ENCODE peak calls at places on chromosomes 16 and 17, in nine cellular contexts. O, E, R, U, X, T, N, I and W are unnamed samples.

GRCh38 chr16:85423631-85424030 is 189.5 kb upstream of the GSE1 start:
- DNase-seq in O (no peak), E (peak; percentile 1), R (no peak), U (peak; percentile 4), X (no peak), T (no peak), N (no peak), I (no peak), W (no peak)

GRCh38 chr16:84284168-84284722 is 10.4 kb upstream of the WFDC1 start:
- DNase-seq in O (peak; percentile 59), E (no peak), R (peak; percentile 59), U (no peak), X (no peak), T (no peak), N (no peak), I (no peak), W (no peak)

GRCh38 chr17:29667969-29668368 is 45.3 kb upstream of the CORO6 start:
- DNase-seq in O (no peak), E (no peak), R (no peak), U (no peak), X (no peak), T (no peak), N (no peak), I (no peak), W (no peak)

GRCh38 chr17:77320501-77321256 is 179.9 kb downstream of the SEC14L1 start:
- DNase-seq in O (peak; percentile 42), E (no peak), R (no peak), U (no peak), X (no peak), T (peak; percentile 60), N (no peak), I (no peak), W (peak; percentile 66)

GRCh38 chr16:74627506-74628220 is 20.7 kb upstream of the GLG1 start:
- DNase-seq in O (no peak), E (no peak), R (no peak), U (no peak), X (no peak), T (peak; percentile 47), N (no peak), I (no peak), W (no peak)

GRCh38 chr16:75591001-75591852 is 25.0 kb downstream of the GABARAPL2 start:
- DNase-seq in O (peak; percentile 83), E (no peak), R (peak; percentile 66), U (no peak), X (no peak), T (peak; percentile 75), N (no peak), I (no peak), W (no peak)

GRCh38 chr17:40554646-40555295 is 10.5 kb downstream of the CCR7 start:
- DNase-seq in O (no peak), E (no peak), R (no peak), U (no peak), X (no peak), T (no peak), N (peak; percentile 37), I (no peak), W (no peak)

GRCh38 chr16:81616321-81617020 is 162.6 kb upstream of the PLCG2 start:
- DNase-seq in O (peak; percentile 88), E (no peak), R (peak; percentile 76), U (peak; percentile 80), X (peak; percentile 16), T (peak; percentile 87), N (no peak), I (no peak), W (peak; percentile 76)

GRCh38 chr16:89529097-89529496 is 20.9 kb downstream of the SPG7 start:
- DNase-seq in O (no peak), E (no peak), R (no peak), U (no peak), X (no peak), T (no peak), N (no peak), I (no peak), W (no peak)

GRCh38 chr16:89522287-89522686 is 14.1 kb downstream of the SPG7 start:
- DNase-seq in O (no peak), E (no peak), R (no peak), U (no peak), X (no peak), T (no peak), N (no peak), I (no peak), W (no peak)

GRCh38 chr16:89530401-89531381 is 22.5 kb downstream of the SPG7 start:
- DNase-seq in O (no peak), E (no peak), R (no peak), U (no peak), X (no peak), T (no peak), N (no peak), I (no peak), W (no peak)

GRCh38 chr16:89523680-89524344 is 15.6 kb downstream of the SPG7 start:
- DNase-seq in O (no peak), E (peak; percentile 58), R (no peak), U (no peak), X (no peak), T (no peak), N (no peak), I (no peak), W (no peak)

DNA sequence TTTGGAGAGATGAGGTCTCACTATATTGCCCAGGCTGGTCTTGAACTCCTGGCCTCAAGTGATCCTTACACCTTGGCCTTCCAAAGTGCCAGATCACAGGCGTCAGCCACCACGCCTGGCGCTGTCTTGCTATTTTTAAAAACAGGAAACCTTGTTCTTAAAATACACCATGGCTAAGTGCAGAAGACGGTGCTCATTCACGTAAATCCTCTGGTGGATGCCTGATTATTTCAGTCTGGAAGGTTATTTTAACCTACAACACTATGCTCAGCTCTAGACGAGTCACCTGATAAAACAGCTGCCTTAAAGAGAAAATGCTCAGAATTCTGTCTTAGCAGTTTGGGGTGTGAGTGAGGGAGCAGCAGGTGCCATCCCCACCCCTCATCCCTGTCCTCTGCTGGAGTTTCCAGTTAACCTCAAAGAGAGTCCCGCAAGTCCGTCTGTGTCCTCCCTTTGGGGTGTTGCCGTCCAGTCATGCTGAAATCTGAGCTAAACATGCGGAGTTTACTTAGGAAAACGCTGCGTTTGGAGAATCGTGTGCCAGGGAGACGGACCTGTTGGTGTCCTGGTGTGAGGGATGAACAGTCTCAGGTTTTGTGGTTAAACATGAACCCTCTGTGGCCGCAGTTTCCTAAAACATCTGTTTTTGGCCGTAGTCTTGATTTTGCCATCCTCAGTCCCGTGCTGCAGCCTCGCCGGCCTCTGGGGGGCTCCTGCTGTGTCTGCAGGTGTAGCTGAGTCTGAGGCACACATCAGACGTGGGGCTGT is 17.1 kb downstream of the SPG7 start:
- DNase-seq in O (no peak), E (no peak), R (no peak), U (no peak), X (no peak), T (no peak), N (no peak), I (no peak), W (peak; percentile 64)
- TF ChIP-seq CTCF in O (no peak), E (no peak), R (no peak), U (no peak), X (no peak), T (no peak), N (no peak), I (no peak), W (no peak)

GRCh38 chr17:82864721-82865240 is 25.0 kb upstream of the ZNF750 start:
- DNase-seq in O (no peak), E (no peak), R (no peak), U (no peak), X (no peak), T (no peak), N (no peak), I (no peak), W (no peak)

GRCh38 chr17:82863646-82863940 is 23.8 kb upstream of the ZNF750 start:
- DNase-seq in O (no peak), E (no peak), R (no peak), U (no peak), X (no peak), T (no peak), N (no peak), I (no peak), W (no peak)

GRCh38 chr17:82862758-82863645 is 23.2 kb upstream of the ZNF750 start:
- DNase-seq in O (no peak), E (no peak), R (no peak), U (no peak), X (no peak), T (no peak), N (no peak), I (no peak), W (no peak)

GRCh38 chr17:82865274-82865673 is 25.5 kb upstream of the ZNF750 start:
- DNase-seq in O (no peak), E (no peak), R (no peak), U (no peak), X (no peak), T (no peak), N (no peak), I (no peak), W (no peak)

DNA sequence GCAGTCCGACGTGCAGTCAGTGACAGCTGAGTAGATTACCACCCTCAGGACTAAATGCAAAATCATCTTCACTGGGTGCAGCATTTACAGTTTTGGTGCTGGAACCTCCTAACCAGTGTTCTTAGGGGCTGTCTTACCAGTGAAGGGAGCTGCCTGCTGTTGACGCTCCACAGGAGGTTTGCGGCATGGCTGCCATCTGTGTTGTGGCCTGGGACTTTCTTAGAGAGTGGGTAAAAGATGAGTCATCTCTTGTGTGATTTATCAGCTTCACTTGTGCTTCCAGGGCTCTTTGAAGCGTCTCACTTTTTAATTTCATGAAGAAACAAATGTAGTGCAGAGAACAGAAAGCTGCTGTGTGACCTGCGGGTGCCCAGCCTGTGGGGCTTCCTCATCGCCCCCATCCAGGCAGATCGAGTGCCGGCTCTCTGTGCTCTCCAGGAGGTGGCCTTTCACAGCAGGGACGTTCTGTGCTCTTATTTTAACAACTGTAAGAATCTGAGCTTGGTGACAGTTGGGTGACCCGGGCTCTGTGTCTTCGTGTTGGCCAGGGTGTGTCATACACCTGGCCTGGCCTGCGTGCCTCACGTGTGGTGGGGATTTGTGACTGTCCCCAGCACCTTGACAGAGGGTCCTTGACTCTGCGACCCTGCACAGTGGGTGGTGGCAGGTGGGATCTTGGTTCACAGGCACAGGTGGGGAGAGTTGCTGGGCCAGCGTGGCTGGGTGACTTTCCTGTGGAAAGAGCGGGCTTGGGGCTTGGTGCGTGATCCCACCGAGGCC is 24.3 kb upstream of the ZNF750 start:
- DNase-seq in O (peak; percentile 56), E (no peak), R (peak; percentile 54), U (peak; percentile 84), X (no peak), T (peak; percentile 81), N (no peak), I (no peak), W (peak; percentile 90)
- TF ChIP-seq CTCF in O (no peak), E (no peak), R (no peak), U (no peak), X (no peak), T (no peak), N (no peak), I (no peak), W (no peak)

GRCh38 chr16:24568392-24568791 is 29.0 kb downstream of the RBBP6 start:
- DNase-seq in O (peak; percentile 41), E (no peak), R (no peak), U (no peak), X (no peak), T (peak; percentile 58), N (no peak), I (no peak), W (no peak)
- TF ChIP-seq CTCF in O (peak; percentile 21), E (peak; percentile 15), R (peak; percentile 34), U (no peak), X (no peak), T (peak; percentile 35), N (no peak), I (no peak), W (no peak)

GRCh38 chr17:8222630-8223355 is 12.4 kb upstream of the AURKB start:
- DNase-seq in O (peak; percentile 98), E (peak; percentile 91), R (peak; percentile 95), U (peak; percentile 91), X (peak; percentile 60), T (peak; percentile 96), N (peak; percentile 96), I (peak; percentile 92), W (peak; percentile 66)

GRCh38 chr17:8221663-8222379 is 11.4 kb upstream of the AURKB start:
- DNase-seq in O (peak; percentile 90), E (peak; percentile 89), R (peak; percentile 93), U (peak; percentile 91), X (no peak), T (peak; percentile 94), N (peak; percentile 95), I (peak; percentile 94), W (peak; percentile 49)

GRCh38 chr17:8222380-8222629 is 11.9 kb upstream of the AURKB start:
- DNase-seq in O (no peak), E (no peak), R (no peak), U (no peak), X (no peak), T (no peak), N (no peak), I (no peak), W (peak; percentile 56)

GRCh38 chr17:8224891-8225812 is 14.8 kb upstream of the AURKB start:
- DNase-seq in O (no peak), E (no peak), R (no peak), U (no peak), X (no peak), T (no peak), N (no peak), I (no peak), W (no peak)

DNA sequence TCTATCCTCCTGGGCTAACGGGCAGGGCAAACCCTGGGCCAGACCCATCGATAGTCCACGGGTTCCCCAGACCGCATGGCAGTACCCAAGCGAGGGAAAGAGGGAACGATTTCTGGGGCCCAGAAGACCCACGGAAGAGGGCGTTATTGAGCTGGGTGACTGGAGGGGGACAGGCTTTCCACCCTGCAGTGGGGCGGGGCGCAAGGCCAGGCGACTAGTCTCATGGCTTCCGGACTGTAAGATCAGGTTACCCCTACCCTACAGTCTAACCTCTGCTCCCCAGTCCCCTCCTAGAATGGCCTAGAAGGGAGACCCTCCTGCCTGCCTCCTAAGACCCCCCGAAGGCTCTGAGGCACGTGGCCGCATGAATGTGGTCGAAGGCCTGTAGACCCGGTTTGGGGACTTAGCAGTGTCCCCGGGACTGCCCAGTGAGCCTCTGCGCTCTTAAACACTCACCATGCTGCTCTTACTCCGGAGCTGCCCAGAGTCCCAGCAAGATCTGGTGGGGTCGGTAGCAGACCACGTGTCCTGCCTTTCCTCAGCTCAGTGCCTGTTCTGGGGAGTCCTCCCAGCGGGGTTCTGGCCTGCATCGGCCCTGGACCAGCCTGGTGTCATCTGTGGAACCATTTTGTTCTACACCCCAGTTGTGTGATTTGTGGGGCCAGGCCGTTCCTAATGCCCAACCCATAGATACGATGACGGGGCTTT is 13.1 kb upstream of the AURKB start:
- DNase-seq in O (peak; percentile 59), E (peak; percentile 58), R (peak; percentile 78), U (peak; percentile 54), X (no peak), T (peak; percentile 52), N (peak; percentile 56), I (no peak), W (peak; percentile 46)
- TF ChIP-seq CTCF in O (peak; percentile 5), E (no peak), R (peak; percentile 26), U (no peak), X (no peak), T (peak; percentile 41), N (no peak), I (no peak), W (peak; percentile 24)